ENCODE peak calls at places on chromosomes 2 and 18, in seven cellular contexts. One of them, this sample, is unnamed.

GRCh38 chr2:48109491-48110204 is 203.3 kb upstream of the FBXO11 start:
- DNase-seq in NCI-H146: no peak
- DNase-seq in fibroblast of villous mesenchyme: no peak
- DNase-seq in NCI-H1105 treated with DMSO at 0.1 percent for 48 hours: no peak
- DNase-seq in smooth muscle cell of the brain vasculature: no peak
- DNase-seq in NCI-H1092 treated with DMSO at 0.1 percent for 48 hours: no peak
- DNase-seq in cardiac fibroblast: no peak
- DNase-seq in this sample: no peak

GRCh38 chr2:25305809-25306208 is 35.9 kb downstream of the DNMT3A start:
- DNase-seq in NCI-H1105 treated with DMSO at 0.1 percent for 48 hours: peak
- DNase-seq in fibroblast of villous mesenchyme: no peak
- DNase-seq in cardiac fibroblast: peak
- DNase-seq in smooth muscle cell of the brain vasculature: no peak
- DNase-seq in NCI-H1092 treated with DMSO at 0.1 percent for 48 hours: peak
- DNase-seq in NCI-H146: no peak
- DNase-seq in this sample: no peak

GRCh38 chr18:741931-742512 is 29.6 kb upstream of the ENOSF1 start:
- DNase-seq in cardiac fibroblast: peak
- DNase-seq in NCI-H146: peak
- DNase-seq in fibroblast of villous mesenchyme: peak
- DNase-seq in NCI-H1092 treated with DMSO at 0.1 percent for 48 hours: peak
- DNase-seq in smooth muscle cell of the brain vasculature: peak
- DNase-seq in NCI-H1105 treated with DMSO at 0.1 percent for 48 hours: peak
- DNase-seq in this sample: peak

GRCh38 chr2:177433402-177433801 is 40.8 kb downstream of the AGPS start:
- DNase-seq in NCI-H146: no peak
- DNase-seq in NCI-H1105 treated with DMSO at 0.1 percent for 48 hours: no peak
- DNase-seq in smooth muscle cell of the brain vasculature: no peak
- DNase-seq in fibroblast of villous mesenchyme: no peak
- DNase-seq in cardiac fibroblast: no peak
- DNase-seq in NCI-H1092 treated with DMSO at 0.1 percent for 48 hours: no peak
- DNase-seq in this sample: peak

GRCh38 chr2:233202531-233202944 is 48.9 kb upstream of the ATG16L1 start:
- DNase-seq in smooth muscle cell of the brain vasculature: no peak
- DNase-seq in NCI-H146: no peak
- DNase-seq in fibroblast of villous mesenchyme: no peak
- DNase-seq in NCI-H1092 treated with DMSO at 0.1 percent for 48 hours: no peak
- DNase-seq in cardiac fibroblast: no peak
- DNase-seq in NCI-H1105 treated with DMSO at 0.1 percent for 48 hours: no peak
- DNase-seq in this sample: no peak

GRCh38 chr2:191927991-191928390 is 81.1 kb upstream of the CAVIN2 start:
- DNase-seq in cardiac fibroblast: peak
- DNase-seq in NCI-H146: no peak
- DNase-seq in NCI-H1092 treated with DMSO at 0.1 percent for 48 hours: peak
- DNase-seq in NCI-H1105 treated with DMSO at 0.1 percent for 48 hours: peak
- DNase-seq in fibroblast of villous mesenchyme: peak
- DNase-seq in smooth muscle cell of the brain vasculature: peak
- DNase-seq in this sample: peak

GRCh38 chr18:14959550-14959949 is 211.6 kb downstream of the ANKRD30B start:
- DNase-seq in cardiac fibroblast: no peak
- DNase-seq in fibroblast of villous mesenchyme: no peak
- DNase-seq in NCI-H1092 treated with DMSO at 0.1 percent for 48 hours: no peak
- DNase-seq in NCI-H146: no peak
- DNase-seq in smooth muscle cell of the brain vasculature: no peak
- DNase-seq in NCI-H1105 treated with DMSO at 0.1 percent for 48 hours: no peak
- DNase-seq in this sample: no peak

GRCh38 chr18:8030201-8030600 is 463.1 kb downstream of the PTPRM start:
- DNase-seq in cardiac fibroblast: no peak
- DNase-seq in NCI-H1105 treated with DMSO at 0.1 percent for 48 hours: no peak
- DNase-seq in smooth muscle cell of the brain vasculature: no peak
- DNase-seq in NCI-H146: no peak
- DNase-seq in fibroblast of villous mesenchyme: no peak
- DNase-seq in NCI-H1092 treated with DMSO at 0.1 percent for 48 hours: no peak
- DNase-seq in this sample: no peak

GRCh38 chr2:36413218-36413617 is 57.6 kb downstream of the CRIM1 start:
- DNase-seq in cardiac fibroblast: peak
- DNase-seq in NCI-H1105 treated with DMSO at 0.1 percent for 48 hours: no peak
- DNase-seq in NCI-H146: no peak
- DNase-seq in smooth muscle cell of the brain vasculature: no peak
- DNase-seq in fibroblast of villous mesenchyme: peak
- DNase-seq in NCI-H1092 treated with DMSO at 0.1 percent for 48 hours: no peak
- DNase-seq in this sample: peak

GRCh38 chr2:239374896-239375277 is 25.9 kb downstream of the HDAC4 start:
- DNase-seq in NCI-H1092 treated with DMSO at 0.1 percent for 48 hours: no peak
- DNase-seq in cardiac fibroblast: no peak
- DNase-seq in NCI-H1105 treated with DMSO at 0.1 percent for 48 hours: no peak
- DNase-seq in smooth muscle cell of the brain vasculature: no peak
- DNase-seq in NCI-H146: no peak
- DNase-seq in fibroblast of villous mesenchyme: no peak
- DNase-seq in this sample: no peak

GRCh38 chr2:205906419-205906818 is 179.6 kb downstream of the INO80D start:
- DNase-seq in smooth muscle cell of the brain vasculature: no peak
- DNase-seq in NCI-H1092 treated with DMSO at 0.1 percent for 48 hours: no peak
- DNase-seq in cardiac fibroblast: no peak
- DNase-seq in NCI-H1105 treated with DMSO at 0.1 percent for 48 hours: no peak
- DNase-seq in fibroblast of villous mesenchyme: no peak
- DNase-seq in NCI-H146: no peak
- DNase-seq in this sample: no peak

GRCh38 chr2:240662681-240663080 is 20.0 kb downstream of the AQP12B start:
- DNase-seq in NCI-H146: no peak
- DNase-seq in fibroblast of villous mesenchyme: no peak
- DNase-seq in NCI-H1092 treated with DMSO at 0.1 percent for 48 hours: no peak
- DNase-seq in smooth muscle cell of the brain vasculature: no peak
- DNase-seq in NCI-H1105 treated with DMSO at 0.1 percent for 48 hours: no peak
- DNase-seq in cardiac fibroblast: no peak
- DNase-seq in this sample: no peak

GRCh38 chr2:227000123-227000522 is 163.9 kb downstream of the COL4A4 start:
- DNase-seq in smooth muscle cell of the brain vasculature: no peak
- DNase-seq in NCI-H1092 treated with DMSO at 0.1 percent for 48 hours: no peak
- DNase-seq in cardiac fibroblast: no peak
- DNase-seq in fibroblast of villous mesenchyme: no peak
- DNase-seq in NCI-H1105 treated with DMSO at 0.1 percent for 48 hours: no peak
- DNase-seq in NCI-H146: no peak
- DNase-seq in this sample: no peak

GRCh38 chr2:70686577-70687460 is 81.2 kb downstream of the ADD2 start:
- DNase-seq in fibroblast of villous mesenchyme: peak
- DNase-seq in NCI-H146: peak
- DNase-seq in cardiac fibroblast: peak
- DNase-seq in NCI-H1105 treated with DMSO at 0.1 percent for 48 hours: no peak
- DNase-seq in smooth muscle cell of the brain vasculature: no peak
- DNase-seq in NCI-H1092 treated with DMSO at 0.1 percent for 48 hours: no peak
- DNase-seq in this sample: peak

GRCh38 chr2:70962211-70962884 is 16.1 kb upstream of the ANKRD53 start:
- DNase-seq in NCI-H1105 treated with DMSO at 0.1 percent for 48 hours: no peak
- DNase-seq in fibroblast of villous mesenchyme: no peak
- DNase-seq in NCI-H1092 treated with DMSO at 0.1 percent for 48 hours: no peak
- DNase-seq in cardiac fibroblast: no peak
- DNase-seq in NCI-H146: no peak
- DNase-seq in smooth muscle cell of the brain vasculature: no peak
- DNase-seq in this sample: no peak

GRCh38 chr2:12456293-12457151 is 260.2 kb upstream of the TRIB2 start:
- DNase-seq in NCI-H1092 treated with DMSO at 0.1 percent for 48 hours: no peak
- DNase-seq in NCI-H146: no peak
- DNase-seq in NCI-H1105 treated with DMSO at 0.1 percent for 48 hours: no peak
- DNase-seq in smooth muscle cell of the brain vasculature: peak
- DNase-seq in cardiac fibroblast: peak
- DNase-seq in fibroblast of villous mesenchyme: peak
- DNase-seq in this sample: peak

GRCh38 chr2:2326053-2326452 is 5.0 kb downstream of the MYT1L start:
- DNase-seq in NCI-H146: peak
- DNase-seq in fibroblast of villous mesenchyme: no peak
- DNase-seq in smooth muscle cell of the brain vasculature: no peak
- DNase-seq in NCI-H1105 treated with DMSO at 0.1 percent for 48 hours: no peak
- DNase-seq in cardiac fibroblast: no peak
- DNase-seq in NCI-H1092 treated with DMSO at 0.1 percent for 48 hours: peak
- DNase-seq in this sample: no peak

GRCh38 chr2:100928235-100928634 is 73.9 kb upstream of the RPL31 start:
- DNase-seq in NCI-H146: no peak
- DNase-seq in fibroblast of villous mesenchyme: no peak
- DNase-seq in smooth muscle cell of the brain vasculature: no peak
- DNase-seq in NCI-H1105 treated with DMSO at 0.1 percent for 48 hours: no peak
- DNase-seq in NCI-H1092 treated with DMSO at 0.1 percent for 48 hours: no peak
- DNase-seq in cardiac fibroblast: no peak
- DNase-seq in this sample: no peak

GRCh38 chr2:179857236-179857635 is 4.2 kb downstream of the ZNF385B start:
- DNase-seq in NCI-H1092 treated with DMSO at 0.1 percent for 48 hours: no peak
- DNase-seq in smooth muscle cell of the brain vasculature: no peak
- DNase-seq in NCI-H146: no peak
- DNase-seq in NCI-H1105 treated with DMSO at 0.1 percent for 48 hours: no peak
- DNase-seq in fibroblast of villous mesenchyme: no peak
- DNase-seq in cardiac fibroblast: no peak
- DNase-seq in this sample: no peak

This sample was measured in fibroblast of pulmonary artery.